ENCODE peak calls at places on chromosomes 6 and 20, in five cellular contexts. X, W, V, Q and U are unnamed samples.

GRCh38 chr6:15441215-15441868 is 195.5 kb downstream of the JARID2 start:
- DNase-seq in X (no peak), W (peak; percentile 33), V (peak; percentile 83), Q (no peak), U (no peak)

GRCh38 chr6:15730442-15730841 is 67.6 kb upstream of the DTNBP1 start:
- DNase-seq in X (no peak), W (no peak), V (no peak), Q (no peak), U (no peak)

GRCh38 chr20:22619806-22620205 is 35.4 kb upstream of the FOXA2 start:
- DNase-seq in X (no peak), W (no peak), V (no peak), Q (no peak), U (no peak)

GRCh38 chr6:102581378-102582124 is 1188.0 kb downstream of the GRIK2 start:
- DNase-seq in X (no peak), W (no peak), V (no peak), Q (peak; percentile 41), U (no peak)

GRCh38 chr6:14110001-14110818 is 7.4 kb upstream of the CD83 start:
- DNase-seq in X (no peak), W (no peak), V (no peak), Q (no peak), U (no peak)

GRCh38 chr20:4836473-4836872 is 114.8 kb downstream of the PRND start:
- DNase-seq in X (no peak), W (no peak), V (no peak), Q (no peak), U (peak; percentile 12)

GRCh38 chr20:14622796-14623195 is 285.4 kb upstream of the FLRT3 start:
- DNase-seq in X (no peak), W (no peak), V (peak; percentile 83), Q (no peak), U (no peak)

GRCh38 chr6:96450760-96451116 is 70.9 kb upstream of the UFL1 start:
- DNase-seq in X (no peak), W (no peak), V (peak; percentile 22), Q (no peak), U (no peak)

GRCh38 chr6:16727996-16728395 is 33.3 kb downstream of the ATXN1 start:
- DNase-seq in X (no peak), W (no peak), V (no peak), Q (no peak), U (no peak)

GRCh38 chr6:147507162-147508072 is 1.1 kb upstream of the SAMD5 start:
- DNase-seq in X (peak; percentile 65), W (no peak), V (peak; percentile 33), Q (peak; percentile 47), U (no peak)

GRCh38 chr20:57420571-57421257 is 29.5 kb downstream of the RBM38 start:
- DNase-seq in X (no peak), W (no peak), V (no peak), Q (peak; percentile 40), U (no peak)

GRCh38 chr6:45642331-45643126 is 264.8 kb upstream of the SUPT3H start:
- DNase-seq in X (no peak), W (no peak), V (no peak), Q (no peak), U (no peak)

GRCh38 chr20:25500880-25501351 is 84.4 kb downstream of the NINL start:
- DNase-seq in X (no peak), W (no peak), V (no peak), Q (no peak), U (no peak)

GRCh38 chr6:41559655-41560439 is 13.7 kb downstream of the FOXP4 start:
- DNase-seq in X (no peak), W (no peak), V (no peak), Q (no peak), U (no peak)

GRCh38 chr6:21953831-21954801 is 342.7 kb downstream of the PRL start:
- DNase-seq in X (no peak), W (no peak), V (peak; percentile 23), Q (no peak), U (no peak)

GRCh38 chr6:41884957-41885356 is 10.2 kb downstream of the USP49 start:
- DNase-seq in X (no peak), W (no peak), V (no peak), Q (no peak), U (no peak)

GRCh38 chr6:157718788-157719187 is 104.3 kb upstream of the SNX9 start:
- DNase-seq in X (no peak), W (no peak), V (no peak), Q (no peak), U (no peak)

GRCh38 chr6:159168536-159169192 is 536 bp upstream of the FNDC1 start:
- DNase-seq in X (no peak), W (no peak), V (no peak), Q (peak; percentile 60), U (peak; percentile 85)

GRCh38 chr6:13478525-13478962 is 8.9 kb downstream of the GFOD1 start:
- DNase-seq in X (no peak), W (no peak), V (no peak), Q (no peak), U (no peak)

GRCh38 chr20:64110411-64111068 is 3.2 kb upstream of the NPBWR2 start:
- DNase-seq in X (peak; percentile 52), W (peak; percentile 15), V (no peak), Q (no peak), U (peak; percentile 58)

GRCh38 chr6:15017251-15017650 is 228.6 kb upstream of the JARID2 start:
- DNase-seq in X (no peak), W (no peak), V (no peak), Q (peak; percentile 53), U (no peak)

GRCh38 chr20:38563802-38564431 is 17.1 kb upstream of the ADIG start:
- DNase-seq in X (no peak), W (no peak), V (no peak), Q (no peak), U (no peak)

GRCh38 chr20:46004813-46005505 is 3.7 kb upstream of the MMP9 start:
- DNase-seq in X (no peak), W (peak; percentile 81), V (peak; percentile 77), Q (no peak), U (peak; percentile 77)

DNA sequence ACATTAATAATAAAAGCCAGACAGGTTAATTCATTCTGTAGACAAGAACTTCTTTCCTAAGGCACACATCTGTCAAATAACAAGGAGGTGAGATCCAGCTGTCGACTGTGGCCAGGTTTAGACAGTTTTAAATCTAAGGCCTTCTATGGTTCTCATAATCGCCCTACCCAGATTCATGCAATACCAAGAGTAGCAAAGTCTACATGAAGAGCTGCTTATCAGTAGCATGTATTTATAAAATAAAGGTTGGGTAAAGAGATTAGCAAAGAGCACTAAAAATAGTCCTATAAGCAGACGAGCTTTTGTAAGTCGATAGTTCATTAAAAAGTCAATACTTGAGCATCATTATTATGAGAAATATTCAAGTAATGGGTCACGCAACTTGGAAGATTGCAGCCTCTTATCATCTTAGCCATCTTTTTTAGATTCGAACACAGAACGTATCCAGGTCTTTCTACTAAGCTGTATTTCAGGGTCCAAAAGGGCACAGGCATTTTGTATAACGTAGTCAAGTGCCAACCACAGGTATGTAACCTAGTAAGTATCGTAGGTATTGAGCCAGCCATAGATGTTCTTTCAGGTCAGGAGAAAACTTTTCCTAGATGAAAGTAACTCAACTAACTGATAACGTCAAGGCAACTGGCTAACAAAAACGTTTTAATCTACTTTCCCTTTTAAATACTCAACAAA is 3.1 kb downstream of the CNKSR3 start:
- DNase-seq in X (no peak), W (no peak), V (no peak), Q (no peak), U (no peak)
- H3K27ac ChIP-seq in X (no peak overlapping the region), W (peak overlapping the region; percentile 93), V (no peak overlapping the region), Q (no peak overlapping the region), U (peak overlapping the region; percentile 95)

DNA sequence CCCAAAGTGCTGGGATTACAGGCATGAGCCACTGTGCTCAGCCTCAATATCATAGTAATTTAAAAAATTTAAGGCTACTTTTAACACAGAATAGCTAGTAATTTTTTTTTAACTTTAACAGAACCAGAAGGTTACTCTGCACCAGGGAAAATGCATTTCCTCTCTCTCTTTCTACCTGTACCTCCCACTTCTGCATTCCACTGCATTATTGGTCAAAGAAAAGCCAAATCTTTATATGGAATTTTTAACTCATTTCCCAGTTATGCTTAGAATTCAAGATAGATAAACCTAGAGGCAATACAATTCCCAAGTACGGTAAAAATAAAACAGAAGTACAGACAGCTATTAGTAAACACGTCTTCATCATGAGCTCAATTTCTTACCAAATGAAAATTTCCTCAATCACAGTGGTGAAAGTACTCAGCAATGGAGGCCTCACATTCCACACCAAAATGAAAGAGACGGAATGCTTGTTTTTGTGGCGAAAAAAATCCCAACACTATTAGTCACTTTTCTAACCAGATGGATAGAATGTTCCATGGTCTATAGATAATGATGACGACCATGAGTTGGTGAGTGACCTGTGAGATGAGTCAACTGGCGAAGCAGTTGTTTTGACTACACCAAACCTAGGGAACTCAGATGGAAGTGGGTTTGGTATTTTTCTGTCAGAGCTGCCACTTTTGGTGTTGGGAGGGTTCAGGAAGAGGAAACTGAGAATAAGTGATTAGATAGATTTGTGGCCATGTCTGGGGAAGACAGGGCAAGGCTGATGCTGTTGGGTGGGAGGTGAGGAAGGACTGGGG is 104.7 kb upstream of the SGK1 start:
- DNase-seq in X (no peak), W (no peak), V (peak; percentile 87), Q (no peak), U (no peak)
- H3K4me3 ChIP-seq in X (no peak overlapping the region), W (no peak overlapping the region), V (peak overlapping the region; percentile 25), Q (no peak overlapping the region), U (no peak overlapping the region)

GRCh38 chr6:128409003-128409402 is 111.4 kb downstream of the PTPRK start:
- DNase-seq in X (no peak), W (no peak), V (no peak), Q (no peak), U (no peak)

GRCh38 chr6:128410584-128410983 is 109.8 kb downstream of the PTPRK start:
- DNase-seq in X (no peak), W (no peak), V (peak; percentile 62), Q (no peak), U (no peak)

GRCh38 chr6:128400875-128401274 is 119.5 kb downstream of the PTPRK start:
- DNase-seq in X (no peak), W (no peak), V (no peak), Q (no peak), U (no peak)

GRCh38 chr6:128403618-128404444 is 116.6 kb downstream of the PTPRK start:
- DNase-seq in X (no peak), W (no peak), V (peak; percentile 9), Q (no peak), U (no peak)

DNA sequence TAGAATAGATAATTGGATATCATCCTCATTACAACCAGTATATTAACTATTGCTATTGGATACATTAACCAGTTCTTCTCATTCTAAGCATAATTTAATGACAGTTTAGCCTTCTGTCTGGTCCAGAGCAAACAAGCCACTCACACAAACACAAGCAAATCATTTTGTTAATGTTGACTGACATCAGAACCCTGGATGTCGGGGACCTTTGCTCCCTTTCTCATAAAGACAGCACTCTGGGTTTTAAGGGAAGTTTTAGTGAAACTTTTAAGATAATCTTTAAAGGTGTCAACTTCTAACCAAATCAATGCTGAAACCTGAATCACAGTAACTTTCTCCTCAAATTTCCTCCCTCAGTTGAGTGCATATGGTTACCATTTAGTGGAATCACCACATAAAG is 113.9 kb downstream of the PTPRK start:
- DNase-seq in X (no peak), W (no peak), V (no peak), Q (no peak), U (no peak)
- H3K27ac ChIP-seq in X (no peak overlapping the region), W (no peak overlapping the region), V (no peak overlapping the region), Q (no peak overlapping the region), U (no peak overlapping the region)

GRCh38 chr6:150617496-150618460 is 18.1 kb downstream of the PLEKHG1 start:
- DNase-seq in X (no peak), W (no peak), V (no peak), Q (no peak), U (no peak)
- H3K4me3 ChIP-seq in X (no peak overlapping the region), W (no peak overlapping the region), V (no peak overlapping the region), Q (no peak overlapping the region), U (no peak overlapping the region)